ENCODE peak calls at places on chromosomes 13 and 19, in ten cellular contexts. One of them, this sample, is unnamed.
A peak's percentile ranks its signal among the peaks of the same experiment; 100 is the strongest.

GRCh38 chr13:46647514-46648065 is 94.6 kb downstream of the LRCH1 start:
- DNase-seq in stimulated activated naive B cell treated with anti-CD40 and anti-IgM and Interleukin-4, amounts not matched to agents 10 μg/mL and 1 μg/mL and 100 μg/mL, for 72 hours: no peak
- DNase-seq in IMR-90: no peak
- DNase-seq in GM23338: no peak
- DNase-seq in myocyte: no peak
- DNase-seq in kidney tubule cell: no peak
- DNase-seq in bronchial epithelial cell: no peak
- DNase-seq in stimulated activated CD8-positive, alpha-beta memory T cell treated with anti-CD3 and anti-CD28 coated beads, Interleukin-4, amount 100 ng/mL, for 48 hours: no peak
- DNase-seq in HT-29: no peak
- DNase-seq in body of pancreas: no peak
- DNase-seq in this sample: no peak

GRCh38 chr13:46173656-46174055 is 8.3 kb downstream of the LCP1 start:
- DNase-seq in stimulated activated CD8-positive, alpha-beta memory T cell treated with anti-CD3 and anti-CD28 coated beads, Interleukin-4, amount 100 ng/mL, for 48 hours: no peak
- DNase-seq in kidney tubule cell: no peak
- DNase-seq in stimulated activated naive B cell treated with anti-CD40 and anti-IgM and Interleukin-4, amounts not matched to agents 10 μg/mL and 1 μg/mL and 100 μg/mL, for 72 hours: peak; percentile 54
- DNase-seq in GM23338: no peak
- DNase-seq in HT-29: no peak
- DNase-seq in IMR-90: no peak
- DNase-seq in body of pancreas: no peak
- DNase-seq in myocyte: no peak
- DNase-seq in bronchial epithelial cell: no peak
- DNase-seq in this sample: no peak

GRCh38 chr19:55600336-55601028 is 394 bp downstream of the ZNF524 start:
- DNase-seq in GM23338: peak; percentile 94
- DNase-seq in bronchial epithelial cell: no peak
- DNase-seq in HT-29: peak; percentile 61
- DNase-seq in stimulated activated CD8-positive, alpha-beta memory T cell treated with anti-CD3 and anti-CD28 coated beads, Interleukin-4, amount 100 ng/mL, for 48 hours: peak; percentile 81
- DNase-seq in myocyte: no peak
- DNase-seq in IMR-90: peak; percentile 54
- DNase-seq in kidney tubule cell: no peak
- DNase-seq in stimulated activated naive B cell treated with anti-CD40 and anti-IgM and Interleukin-4, amounts not matched to agents 10 μg/mL and 1 μg/mL and 100 μg/mL, for 72 hours: peak; percentile 44
- DNase-seq in body of pancreas: peak; percentile 81
- DNase-seq in this sample: no peak

GRCh38 chr13:92842145-92842544 is 384.5 kb upstream of the GPC6 start:
- DNase-seq in bronchial epithelial cell: peak; percentile 65
- DNase-seq in stimulated activated naive B cell treated with anti-CD40 and anti-IgM and Interleukin-4, amounts not matched to agents 10 μg/mL and 1 μg/mL and 100 μg/mL, for 72 hours: no peak
- DNase-seq in GM23338: no peak
- DNase-seq in IMR-90: peak; percentile 88
- DNase-seq in stimulated activated CD8-positive, alpha-beta memory T cell treated with anti-CD3 and anti-CD28 coated beads, Interleukin-4, amount 100 ng/mL, for 48 hours: no peak
- DNase-seq in HT-29: no peak
- DNase-seq in kidney tubule cell: peak; percentile 91
- DNase-seq in myocyte: peak; percentile 76
- DNase-seq in body of pancreas: no peak
- DNase-seq in this sample: peak; percentile 90

GRCh38 chr19:6213266-6213595 is 66.5 kb downstream of the MLLT1 start:
- DNase-seq in kidney tubule cell: no peak
- DNase-seq in IMR-90: no peak
- DNase-seq in stimulated activated naive B cell treated with anti-CD40 and anti-IgM and Interleukin-4, amounts not matched to agents 10 μg/mL and 1 μg/mL and 100 μg/mL, for 72 hours: no peak
- DNase-seq in bronchial epithelial cell: no peak
- DNase-seq in stimulated activated CD8-positive, alpha-beta memory T cell treated with anti-CD3 and anti-CD28 coated beads, Interleukin-4, amount 100 ng/mL, for 48 hours: no peak
- DNase-seq in body of pancreas: no peak
- DNase-seq in HT-29: no peak
- DNase-seq in GM23338: no peak
- DNase-seq in myocyte: no peak
- DNase-seq in this sample: no peak

GRCh38 chr19:10270616-10271394 is at the start of gene ICAM1:
- DNase-seq in stimulated activated naive B cell treated with anti-CD40 and anti-IgM and Interleukin-4, amounts not matched to agents 10 μg/mL and 1 μg/mL and 100 μg/mL, for 72 hours: peak; percentile 86
- DNase-seq in IMR-90: peak; percentile 66
- DNase-seq in bronchial epithelial cell: peak; percentile 34
- DNase-seq in body of pancreas: peak; percentile 66
- DNase-seq in myocyte: peak; percentile 33
- DNase-seq in HT-29: peak; percentile 47
- DNase-seq in GM23338: peak; percentile 88
- DNase-seq in kidney tubule cell: peak; percentile 94
- DNase-seq in stimulated activated CD8-positive, alpha-beta memory T cell treated with anti-CD3 and anti-CD28 coated beads, Interleukin-4, amount 100 ng/mL, for 48 hours: peak; percentile 88
- DNase-seq in this sample: peak; percentile 35

GRCh38 chr13:98509271-98510155 is 67.4 kb downstream of the STK24 start:
- DNase-seq in myocyte: peak; percentile 70
- DNase-seq in GM23338: no peak
- DNase-seq in HT-29: peak; percentile 54
- DNase-seq in kidney tubule cell: peak; percentile 82
- DNase-seq in bronchial epithelial cell: peak; percentile 86
- DNase-seq in body of pancreas: no peak
- DNase-seq in stimulated activated naive B cell treated with anti-CD40 and anti-IgM and Interleukin-4, amounts not matched to agents 10 μg/mL and 1 μg/mL and 100 μg/mL, for 72 hours: peak; percentile 40
- DNase-seq in IMR-90: peak; percentile 92
- DNase-seq in stimulated activated CD8-positive, alpha-beta memory T cell treated with anti-CD3 and anti-CD28 coated beads, Interleukin-4, amount 100 ng/mL, for 48 hours: peak; percentile 59
- DNase-seq in this sample: peak; percentile 96

GRCh38 chr13:32838985-32839384 is 177.2 kb upstream of the KL start:
- DNase-seq in GM23338: no peak
- DNase-seq in stimulated activated naive B cell treated with anti-CD40 and anti-IgM and Interleukin-4, amounts not matched to agents 10 μg/mL and 1 μg/mL and 100 μg/mL, for 72 hours: no peak
- DNase-seq in kidney tubule cell: peak; percentile 53
- DNase-seq in body of pancreas: peak; percentile 34
- DNase-seq in HT-29: peak; percentile 57
- DNase-seq in bronchial epithelial cell: no peak
- DNase-seq in stimulated activated CD8-positive, alpha-beta memory T cell treated with anti-CD3 and anti-CD28 coated beads, Interleukin-4, amount 100 ng/mL, for 48 hours: no peak
- DNase-seq in IMR-90: peak; percentile 59
- DNase-seq in myocyte: peak; percentile 11
- DNase-seq in this sample: no peak

GRCh38 chr19:55224038-55224665 is 4.4 kb downstream of the TMEM86B start:
- DNase-seq in myocyte: no peak
- DNase-seq in HT-29: no peak
- DNase-seq in stimulated activated CD8-positive, alpha-beta memory T cell treated with anti-CD3 and anti-CD28 coated beads, Interleukin-4, amount 100 ng/mL, for 48 hours: no peak
- DNase-seq in GM23338: no peak
- DNase-seq in stimulated activated naive B cell treated with anti-CD40 and anti-IgM and Interleukin-4, amounts not matched to agents 10 μg/mL and 1 μg/mL and 100 μg/mL, for 72 hours: no peak
- DNase-seq in bronchial epithelial cell: no peak
- DNase-seq in kidney tubule cell: no peak
- DNase-seq in body of pancreas: no peak
- DNase-seq in IMR-90: no peak
- DNase-seq in this sample: no peak

GRCh38 chr13:111665691-111666095 is 345.3 kb downstream of the TEX29 start:
- DNase-seq in GM23338: no peak
- DNase-seq in stimulated activated naive B cell treated with anti-CD40 and anti-IgM and Interleukin-4, amounts not matched to agents 10 μg/mL and 1 μg/mL and 100 μg/mL, for 72 hours: no peak
- DNase-seq in kidney tubule cell: no peak
- DNase-seq in body of pancreas: no peak
- DNase-seq in bronchial epithelial cell: no peak
- DNase-seq in myocyte: no peak
- DNase-seq in HT-29: no peak
- DNase-seq in IMR-90: no peak
- DNase-seq in stimulated activated CD8-positive, alpha-beta memory T cell treated with anti-CD3 and anti-CD28 coated beads, Interleukin-4, amount 100 ng/mL, for 48 hours: no peak
- DNase-seq in this sample: no peak

GRCh38 chr19:2491130-2491801 is 15.3 kb downstream of the GADD45B start:
- DNase-seq in myocyte: peak; percentile 90
- DNase-seq in IMR-90: peak; percentile 84
- DNase-seq in stimulated activated naive B cell treated with anti-CD40 and anti-IgM and Interleukin-4, amounts not matched to agents 10 μg/mL and 1 μg/mL and 100 μg/mL, for 72 hours: no peak
- DNase-seq in body of pancreas: peak; percentile 99
- DNase-seq in HT-29: peak; percentile 86
- DNase-seq in bronchial epithelial cell: peak; percentile 82
- DNase-seq in stimulated activated CD8-positive, alpha-beta memory T cell treated with anti-CD3 and anti-CD28 coated beads, Interleukin-4, amount 100 ng/mL, for 48 hours: no peak
- DNase-seq in kidney tubule cell: peak; percentile 97
- DNase-seq in GM23338: no peak
- DNase-seq in this sample: peak; percentile 87

GRCh38 chr13:93786846-93787245 is 560.2 kb downstream of the GPC6 start:
- DNase-seq in kidney tubule cell: no peak
- DNase-seq in myocyte: no peak
- DNase-seq in GM23338: no peak
- DNase-seq in HT-29: no peak
- DNase-seq in bronchial epithelial cell: no peak
- DNase-seq in stimulated activated naive B cell treated with anti-CD40 and anti-IgM and Interleukin-4, amounts not matched to agents 10 μg/mL and 1 μg/mL and 100 μg/mL, for 72 hours: no peak
- DNase-seq in body of pancreas: no peak
- DNase-seq in stimulated activated CD8-positive, alpha-beta memory T cell treated with anti-CD3 and anti-CD28 coated beads, Interleukin-4, amount 100 ng/mL, for 48 hours: no peak
- DNase-seq in IMR-90: no peak
- DNase-seq in this sample: no peak

GRCh38 chr13:42007844-42008243 is 40.6 kb upstream of the DGKH start:
- DNase-seq in IMR-90: peak; percentile 79
- DNase-seq in GM23338: no peak
- DNase-seq in kidney tubule cell: peak; percentile 69
- DNase-seq in HT-29: no peak
- DNase-seq in bronchial epithelial cell: peak; percentile 27
- DNase-seq in stimulated activated CD8-positive, alpha-beta memory T cell treated with anti-CD3 and anti-CD28 coated beads, Interleukin-4, amount 100 ng/mL, for 48 hours: no peak
- DNase-seq in body of pancreas: no peak
- DNase-seq in myocyte: no peak
- DNase-seq in stimulated activated naive B cell treated with anti-CD40 and anti-IgM and Interleukin-4, amounts not matched to agents 10 μg/mL and 1 μg/mL and 100 μg/mL, for 72 hours: no peak
- DNase-seq in this sample: peak; percentile 44

GRCh38 chr19:3161453-3161852 is 17.1 kb upstream of the S1PR4 start:
- DNase-seq in IMR-90: peak; percentile 43
- DNase-seq in body of pancreas: no peak
- DNase-seq in myocyte: no peak
- DNase-seq in bronchial epithelial cell: peak; percentile 59
- DNase-seq in stimulated activated CD8-positive, alpha-beta memory T cell treated with anti-CD3 and anti-CD28 coated beads, Interleukin-4, amount 100 ng/mL, for 48 hours: no peak
- DNase-seq in HT-29: no peak
- DNase-seq in kidney tubule cell: peak; percentile 35
- DNase-seq in stimulated activated naive B cell treated with anti-CD40 and anti-IgM and Interleukin-4, amounts not matched to agents 10 μg/mL and 1 μg/mL and 100 μg/mL, for 72 hours: no peak
- DNase-seq in GM23338: no peak
- DNase-seq in this sample: peak; percentile 72

GRCh38 chr13:91375119-91375729 is 23.2 kb upstream of the GPC5 start:
- DNase-seq in GM23338: peak; percentile 51
- DNase-seq in body of pancreas: peak; percentile 10
- DNase-seq in bronchial epithelial cell: no peak
- DNase-seq in myocyte: peak; percentile 7
- DNase-seq in kidney tubule cell: peak; percentile 26
- DNase-seq in HT-29: peak; percentile 23
- DNase-seq in IMR-90: peak; percentile 8
- DNase-seq in stimulated activated CD8-positive, alpha-beta memory T cell treated with anti-CD3 and anti-CD28 coated beads, Interleukin-4, amount 100 ng/mL, for 48 hours: no peak
- DNase-seq in stimulated activated naive B cell treated with anti-CD40 and anti-IgM and Interleukin-4, amounts not matched to agents 10 μg/mL and 1 μg/mL and 100 μg/mL, for 72 hours: no peak
- DNase-seq in this sample: peak; percentile 20

GRCh38 chr19:12783226-12783848 is 7.9 kb upstream of the JUNB start:
- DNase-seq in bronchial epithelial cell: no peak
- DNase-seq in kidney tubule cell: peak; percentile 51
- DNase-seq in IMR-90: no peak
- DNase-seq in myocyte: no peak
- DNase-seq in GM23338: peak; percentile 64
- DNase-seq in stimulated activated naive B cell treated with anti-CD40 and anti-IgM and Interleukin-4, amounts not matched to agents 10 μg/mL and 1 μg/mL and 100 μg/mL, for 72 hours: no peak
- DNase-seq in HT-29: no peak
- DNase-seq in body of pancreas: no peak
- DNase-seq in stimulated activated CD8-positive, alpha-beta memory T cell treated with anti-CD3 and anti-CD28 coated beads, Interleukin-4, amount 100 ng/mL, for 48 hours: peak; percentile 85
- DNase-seq in this sample: no peak

GRCh38 chr19:38647966-38648788 is 728 bp downstream of the ACTN4 start:
- DNase-seq in HT-29: peak; percentile 60
- DNase-seq in body of pancreas: no peak
- DNase-seq in IMR-90: no peak
- DNase-seq in bronchial epithelial cell: no peak
- DNase-seq in kidney tubule cell: no peak
- DNase-seq in stimulated activated naive B cell treated with anti-CD40 and anti-IgM and Interleukin-4, amounts not matched to agents 10 μg/mL and 1 μg/mL and 100 μg/mL, for 72 hours: no peak
- DNase-seq in GM23338: no peak
- DNase-seq in stimulated activated CD8-positive, alpha-beta memory T cell treated with anti-CD3 and anti-CD28 coated beads, Interleukin-4, amount 100 ng/mL, for 48 hours: no peak
- DNase-seq in myocyte: no peak
- DNase-seq in this sample: no peak

GRCh38 chr19:982567-983170 is 1.5 kb upstream of the WDR18 start:
- DNase-seq in HT-29: peak; percentile 56
- DNase-seq in kidney tubule cell: peak; percentile 67
- DNase-seq in body of pancreas: peak; percentile 81
- DNase-seq in myocyte: peak; percentile 67
- DNase-seq in bronchial epithelial cell: peak; percentile 13
- DNase-seq in IMR-90: peak; percentile 31
- DNase-seq in stimulated activated CD8-positive, alpha-beta memory T cell treated with anti-CD3 and anti-CD28 coated beads, Interleukin-4, amount 100 ng/mL, for 48 hours: peak; percentile 86
- DNase-seq in GM23338: peak; percentile 83
- DNase-seq in stimulated activated naive B cell treated with anti-CD40 and anti-IgM and Interleukin-4, amounts not matched to agents 10 μg/mL and 1 μg/mL and 100 μg/mL, for 72 hours: peak; percentile 73
- DNase-seq in this sample: peak; percentile 35

GRCh38 chr13:99123101-99124045 is 77.3 kb upstream of the UBAC2 start:
- DNase-seq in kidney tubule cell: peak; percentile 43
- DNase-seq in GM23338: no peak
- DNase-seq in bronchial epithelial cell: peak; percentile 61
- DNase-seq in stimulated activated naive B cell treated with anti-CD40 and anti-IgM and Interleukin-4, amounts not matched to agents 10 μg/mL and 1 μg/mL and 100 μg/mL, for 72 hours: no peak
- DNase-seq in stimulated activated CD8-positive, alpha-beta memory T cell treated with anti-CD3 and anti-CD28 coated beads, Interleukin-4, amount 100 ng/mL, for 48 hours: no peak
- DNase-seq in body of pancreas: no peak
- DNase-seq in IMR-90: peak; percentile 19
- DNase-seq in myocyte: peak; percentile 83
- DNase-seq in HT-29: no peak
- DNase-seq in this sample: peak; percentile 55

GRCh38 chr13:75770164-75771145 is 134.3 kb downstream of the LMO7 start:
- DNase-seq in kidney tubule cell: peak; percentile 33
- DNase-seq in bronchial epithelial cell: peak; percentile 64
- DNase-seq in GM23338: no peak
- DNase-seq in body of pancreas: no peak
- DNase-seq in stimulated activated CD8-positive, alpha-beta memory T cell treated with anti-CD3 and anti-CD28 coated beads, Interleukin-4, amount 100 ng/mL, for 48 hours: no peak
- DNase-seq in myocyte: no peak
- DNase-seq in HT-29: peak; percentile 25
- DNase-seq in IMR-90: peak; percentile 65
- DNase-seq in stimulated activated naive B cell treated with anti-CD40 and anti-IgM and Interleukin-4, amounts not matched to agents 10 μg/mL and 1 μg/mL and 100 μg/mL, for 72 hours: no peak
- DNase-seq in this sample: peak; percentile 48